ENCODE peak calls at places on chromosomes 2 and 18, in seven cellular contexts. M is iPS DF 19.7; J is activated CD4-positive, alpha-beta T cell treated with anti-CD3 and anti-CD28 coated beads, Interleukin-2, amount 50 U/mL, for 48 hours; B is cardiac muscle cell; S is heart right ventricle; D is HS-5; T is uterus. U is an unnamed sample.

GRCh38 chr2:285506-285905 is 2.4 kb downstream of the ALKAL2 start:
- DNase-seq in M (no peak), J (no peak), B (no peak), S (no peak), D (peak; percentile 47), T (no peak), U (no peak)

GRCh38 chr2:23803275-23803964 is 123.5 kb downstream of the ATAD2B start:
- DNase-seq in M (no peak), J (no peak), B (no peak), S (no peak), D (peak; percentile 60), T (no peak), U (no peak)

GRCh38 chr2:86174445-86174844 is 20.8 kb downstream of the IMMT start:
- DNase-seq in M (no peak), J (no peak), B (no peak), S (no peak), D (no peak), T (no peak), U (no peak)

GRCh38 chr2:200081221-200081620 is 125.8 kb downstream of the MAIP1 start:
- DNase-seq in M (peak; percentile 28), J (no peak), B (no peak), S (no peak), D (no peak), T (no peak), U (no peak)

GRCh38 chr2:205245001-205245400 is 437.3 kb upstream of the NRP2 start:
- DNase-seq in M (no peak), J (no peak), B (no peak), S (no peak), D (no peak), T (no peak), U (no peak)

GRCh38 chr18:62914868-62915267 is 199.5 kb downstream of the PHLPP1 start:
- DNase-seq in M (no peak), J (no peak), B (no peak), S (no peak), D (no peak), T (no peak), U (no peak)

GRCh38 chr2:65024149-65024829 is 31.9 kb upstream of the CEP68 start:
- DNase-seq in M (no peak), J (no peak), B (no peak), S (no peak), D (peak; percentile 39), T (no peak), U (no peak)

GRCh38 chr2:660029-660428 is 17.2 kb downstream of the TMEM18 start:
- DNase-seq in M (no peak), J (no peak), B (no peak), S (no peak), D (no peak), T (no peak), U (no peak)

GRCh38 chr18:3596324-3597158 is 146.6 kb downstream of the TGIF1 start:
- DNase-seq in M (no peak), J (peak; percentile 53), B (peak; percentile 58), S (peak; percentile 43), D (no peak), T (peak; percentile 38), U (no peak)

GRCh38 chr2:223416826-223417610 is 185.1 kb downstream of the SCG2 start:
- DNase-seq in M (no peak), J (no peak), B (no peak), S (peak; percentile 6), D (no peak), T (peak; percentile 37), U (no peak)

GRCh38 chr18:25915907-25916306 is 174.5 kb downstream of the SS18 start:
- DNase-seq in M (no peak), J (no peak), B (no peak), S (no peak), D (no peak), T (no peak), U (no peak)

GRCh38 chr2:160419776-160420521 is 73.7 kb downstream of the RBMS1 start:
- DNase-seq in M (no peak), J (no peak), B (no peak), S (no peak), D (no peak), T (no peak), U (no peak)

GRCh38 chr18:62264984-62265383 is 60.1 kb upstream of the TNFRSF11A start:
- DNase-seq in M (no peak), J (no peak), B (no peak), S (no peak), D (no peak), T (no peak), U (no peak)

GRCh38 chr2:237264480-237265219 is 149.3 kb downstream of the COL6A3 start:
- DNase-seq in M (no peak), J (no peak), B (no peak), S (no peak), D (peak; percentile 72), T (no peak), U (no peak)

GRCh38 chr2:240598311-240598911 is 11.9 kb downstream of the CAPN10 start:
- DNase-seq in M (no peak), J (no peak), B (no peak), S (peak; percentile 11), D (no peak), T (peak; percentile 10), U (no peak)

GRCh38 chr18:7116832-7117389 is 686 bp downstream of the LAMA1 start:
- DNase-seq in M (no peak), J (no peak), B (peak; percentile 63), S (no peak), D (no peak), T (no peak), U (no peak)

GRCh38 chr2:212124597-212124996 is 414.0 kb downstream of the ERBB4 start:
- DNase-seq in M (no peak), J (no peak), B (peak; percentile 15), S (no peak), D (no peak), T (no peak), U (no peak)

GRCh38 chr2:240387669-240388358 is 47.6 kb upstream of the GPC1 start:
- DNase-seq in M (no peak), J (no peak), B (no peak), S (peak; percentile 60), D (peak; percentile 83), T (peak; percentile 67), U (no peak)

GRCh38 chr18:37889963-37890362 is 324.4 kb upstream of the CELF4 start:
- DNase-seq in M (no peak), J (no peak), B (no peak), S (no peak), D (no peak), T (no peak), U (peak; percentile 1)

GRCh38 chr18:46273861-46274260 is 169.7 kb downstream of the HAUS1 start:
- DNase-seq in M (no peak), J (no peak), B (no peak), S (no peak), D (no peak), T (no peak), U (no peak)

GRCh38 chr2:239630618-239631286 is 229.9 kb upstream of the HDAC4 start:
- DNase-seq in M (no peak), J (no peak), B (no peak), S (no peak), D (peak; percentile 71), T (peak; percentile 68), U (no peak)

GRCh38 chr2:146077156-146077555 is 1557.2 kb upstream of the ZEB2 start:
- DNase-seq in M (no peak), J (no peak), B (no peak), S (no peak), D (peak; percentile 9), T (no peak), U (no peak)

GRCh38 chr18:6059551-6059950 is 164.2 kb upstream of the TMEM200C start:
- DNase-seq in M (no peak), J (no peak), B (peak; percentile 86), S (no peak), D (no peak), T (no peak), U (no peak)

GRCh38 chr2:10560626-10561025 is 112.5 kb upstream of the ODC1 start:
- DNase-seq in M (no peak), J (no peak), B (no peak), S (no peak), D (no peak), T (no peak), U (no peak)

GRCh38 chr2:233422050-233422639 is 67.9 kb downstream of the DGKD start:
- DNase-seq in M (no peak), J (peak; percentile 54), B (no peak), S (no peak), D (no peak), T (no peak), U (no peak)

U was measured in iPS DF 6.9.